ENCODE peak calls at places on chromosomes 13 and 19, in four cellular contexts. One of them, this sample, is unnamed.

GRCh38 chr19:5281588-5281987 is 59.0 kb downstream of the PTPRS start:
- DNase-seq in activated gamma-delta T cell treated with Interleukin-2 at 50 U/mL for 16 hours: no peak
- DNase-seq in NCI-H2081 treated with DMSO at 0.1 percent for 48 hours: no peak
- DNase-seq in PC-3: no peak
- DNase-seq in this sample: peak

GRCh38 chr19:15790096-15790495 is 2.6 kb downstream of the OR10H5 start:
- DNase-seq in activated gamma-delta T cell treated with Interleukin-2 at 50 U/mL for 16 hours: no peak
- DNase-seq in NCI-H2081 treated with DMSO at 0.1 percent for 48 hours: no peak
- DNase-seq in PC-3: peak
- DNase-seq in this sample: no peak

GRCh38 chr13:88424463-88424862 is 753.3 kb downstream of the SLITRK5 start:
- DNase-seq in PC-3: no peak
- DNase-seq in activated gamma-delta T cell treated with Interleukin-2 at 50 U/mL for 16 hours: no peak
- DNase-seq in NCI-H2081 treated with DMSO at 0.1 percent for 48 hours: no peak
- DNase-seq in this sample: no peak

GRCh38 chr19:49588370-49589122 is 2.4 kb upstream of the PRR12 start:
- DNase-seq in NCI-H2081 treated with DMSO at 0.1 percent for 48 hours: no peak
- DNase-seq in activated gamma-delta T cell treated with Interleukin-2 at 50 U/mL for 16 hours: no peak
- DNase-seq in PC-3: no peak
- DNase-seq in this sample: no peak

GRCh38 chr13:98222081-98222554 is 45.0 kb upstream of the RNF113B start:
- DNase-seq in activated gamma-delta T cell treated with Interleukin-2 at 50 U/mL for 16 hours: no peak
- DNase-seq in PC-3: peak
- DNase-seq in NCI-H2081 treated with DMSO at 0.1 percent for 48 hours: no peak
- DNase-seq in this sample: no peak

GRCh38 chr19:14496849-14497346 is 971 bp upstream of the GIPC1 start:
- DNase-seq in NCI-H2081 treated with DMSO at 0.1 percent for 48 hours: no peak
- DNase-seq in activated gamma-delta T cell treated with Interleukin-2 at 50 U/mL for 16 hours: no peak
- DNase-seq in PC-3: no peak
- DNase-seq in this sample: no peak

GRCh38 chr19:16143399-16144215 is at the start of gene HSH2D:
- DNase-seq in PC-3: peak
- DNase-seq in activated gamma-delta T cell treated with Interleukin-2 at 50 U/mL for 16 hours: peak
- DNase-seq in NCI-H2081 treated with DMSO at 0.1 percent for 48 hours: no peak
- DNase-seq in this sample: no peak

GRCh38 chr13:114073881-114074551 is 58.4 kb downstream of the RASA3 start:
- DNase-seq in PC-3: no peak
- DNase-seq in NCI-H2081 treated with DMSO at 0.1 percent for 48 hours: no peak
- DNase-seq in activated gamma-delta T cell treated with Interleukin-2 at 50 U/mL for 16 hours: no peak
- DNase-seq in this sample: no peak

GRCh38 chr19:44702551-44703176 is 3.7 kb downstream of the CEACAM16 start:
- DNase-seq in NCI-H2081 treated with DMSO at 0.1 percent for 48 hours: no peak
- DNase-seq in activated gamma-delta T cell treated with Interleukin-2 at 50 U/mL for 16 hours: no peak
- DNase-seq in PC-3: no peak
- DNase-seq in this sample: no peak

GRCh38 chr19:12450817-12451216 is 10.0 kb upstream of the ZNF443 start:
- DNase-seq in PC-3: no peak
- DNase-seq in NCI-H2081 treated with DMSO at 0.1 percent for 48 hours: no peak
- DNase-seq in activated gamma-delta T cell treated with Interleukin-2 at 50 U/mL for 16 hours: no peak
- DNase-seq in this sample: no peak

GRCh38 chr19:14775855-14776254 is 2.5 kb downstream of the ADGRE2 start:
- DNase-seq in PC-3: no peak
- DNase-seq in activated gamma-delta T cell treated with Interleukin-2 at 50 U/mL for 16 hours: no peak
- DNase-seq in NCI-H2081 treated with DMSO at 0.1 percent for 48 hours: no peak
- DNase-seq in this sample: no peak

GRCh38 chr19:19405919-19406877 is 723 bp downstream of the GATAD2A start:
- DNase-seq in NCI-H2081 treated with DMSO at 0.1 percent for 48 hours: no peak
- DNase-seq in PC-3: peak
- DNase-seq in activated gamma-delta T cell treated with Interleukin-2 at 50 U/mL for 16 hours: peak
- DNase-seq in this sample: no peak

GRCh38 chr13:90717451-90717936 is 630.0 kb upstream of the MIR17HG start:
- DNase-seq in PC-3: peak
- DNase-seq in NCI-H2081 treated with DMSO at 0.1 percent for 48 hours: no peak
- DNase-seq in activated gamma-delta T cell treated with Interleukin-2 at 50 U/mL for 16 hours: no peak
- DNase-seq in this sample: no peak

GRCh38 chr19:41637484-41637883 is 10.6 kb upstream of the CEACAM4 start:
- DNase-seq in NCI-H2081 treated with DMSO at 0.1 percent for 48 hours: no peak
- DNase-seq in activated gamma-delta T cell treated with Interleukin-2 at 50 U/mL for 16 hours: no peak
- DNase-seq in PC-3: no peak
- DNase-seq in this sample: no peak

GRCh38 chr19:36638862-36639510 is 27.7 kb downstream of the ZNF461 start:
- DNase-seq in NCI-H2081 treated with DMSO at 0.1 percent for 48 hours: no peak
- DNase-seq in PC-3: no peak
- DNase-seq in activated gamma-delta T cell treated with Interleukin-2 at 50 U/mL for 16 hours: no peak
- DNase-seq in this sample: no peak

This sample was measured in esophagus muscularis mucosa.